ENCODE peak calls at places on chromosome 18, in six cellular contexts. A is NCI-H446; H is HT-29; J is stimulated activated CD8-positive, alpha-beta memory T cell treated with anti-CD3 and anti-CD28 coated beads, Interleukin-7, amount 100 ng/mL, for 4 hours; I is sigmoid colon; F is astrocyte of the spinal cord. V is an unnamed sample.

GRCh38 chr18:80243204-80243603 is 4.1 kb downstream of the PARD6G start:
- DNase-seq in H (no peak), J (no peak), A (no peak), F (no peak), I (no peak), V (no peak)

GRCh38 chr18:67519582-67519981 is 3.1 kb upstream of the DSEL start:
- DNase-seq in J (no peak), A (no peak), F (peak), I (no peak), H (no peak), V (no peak)

GRCh38 chr18:8499810-8500663 is 109.2 kb upstream of the RAB12 start:
- DNase-seq in F (no peak), H (no peak), I (peak), J (no peak), A (peak), V (no peak)

GRCh38 chr18:66792466-66792865 is 188.6 kb upstream of the CDH19 start:
- DNase-seq in J (no peak), H (no peak), I (no peak), A (no peak), F (no peak), V (no peak)

GRCh38 chr18:80171190-80171872 is 62.3 kb downstream of the ADNP2 start:
- DNase-seq in A (no peak), F (peak), H (no peak), J (no peak), I (no peak), V (no peak)

GRCh38 chr18:49168970-49169619 is 218.3 kb upstream of the SMAD7 start:
- DNase-seq in F (no peak), J (no peak), I (no peak), A (no peak), H (no peak), V (no peak)

GRCh38 chr18:78965260-78965659 is 14.4 kb upstream of the SALL3 start:
- DNase-seq in J (no peak), H (no peak), F (no peak), I (no peak), A (no peak), V (no peak)

GRCh38 chr18:68797901-68798300 is at the start of gene CCDC102B:
- DNase-seq in F (peak), A (no peak), J (no peak), H (no peak), I (no peak), V (no peak)

GRCh38 chr18:11178951-11179549 is 29.7 kb upstream of the PIEZO2 start:
- DNase-seq in F (no peak), A (no peak), I (no peak), J (no peak), H (no peak), V (no peak)

GRCh38 chr18:7452331-7452730 is 114.8 kb upstream of the PTPRM start:
- DNase-seq in A (no peak), I (no peak), F (peak), J (no peak), H (peak), V (peak)

GRCh38 chr18:3611313-3612038 is 161.5 kb downstream of the TGIF1 start:
- DNase-seq in H (no peak), F (no peak), I (peak), J (no peak), A (no peak), V (no peak)

GRCh38 chr18:46676162-46676830 is 19.3 kb upstream of the LOXHD1 start:
- DNase-seq in J (no peak), F (peak), I (no peak), H (no peak), A (no peak), V (no peak)

GRCh38 chr18:11518788-11519685 is 90.4 kb upstream of the SLC35G4 start:
- DNase-seq in H (peak), J (no peak), A (no peak), I (no peak), F (peak), V (peak)

GRCh38 chr18:48540329-48541025 is 1.6 kb downstream of the CTIF start:
- DNase-seq in F (peak), H (peak), J (peak), A (no peak), I (peak), V (no peak)

GRCh38 chr18:23529597-23529996 is 26.3 kb downstream of the RMC1 start:
- DNase-seq in J (no peak), H (no peak), I (no peak), A (no peak), F (peak), V (no peak)

GRCh38 chr18:47168913-47169312 is 7.3 kb downstream of the IER3IP1 start:
- DNase-seq in H (no peak), F (no peak), A (no peak), J (no peak), I (no peak), V (no peak)